ENCODE peak calls at places on chromosomes 12 and 14, in ten cellular contexts. A is A549, S is IMR-90, C is right lobe of liver, Z is heart left ventricle, P is testis, O is HepG2, W is Peyer's patch, G is transverse colon, K is lower leg skin. I is an unnamed sample.

GRCh38 chr12:108565976-108566375 is 3.6 kb downstream of the ISCU start:
- DNase-seq in Z (peak; percentile 78), S (peak; percentile 73), K (peak; percentile 95), A (peak; percentile 48), W (peak; percentile 63), O (no peak), C (peak; percentile 88), P (peak; percentile 56), G (peak; percentile 84), I (peak; percentile 69)

GRCh38 chr14:102424520-102424919 is 61.8 kb downstream of the TECPR2 start:
- DNase-seq in A (no peak), W (no peak), O (no peak), S (no peak), P (peak; percentile 1), Z (no peak), K (peak; percentile 57), C (no peak), G (no peak), I (no peak)

GRCh38 chr14:73717247-73717646 is 3.1 kb upstream of the PNMA1 start:
- DNase-seq in P (no peak), G (no peak), C (no peak), Z (no peak), S (peak; percentile 22), W (no peak), K (peak; percentile 61), A (no peak), O (no peak), I (no peak)

GRCh38 chr12:132315507-132315906 is 13.9 kb downstream of the GALNT9 start:
- DNase-seq in A (no peak), K (no peak), P (no peak), O (no peak), G (no peak), S (no peak), W (no peak), Z (no peak), C (no peak), I (no peak)

GRCh38 chr12:29270446-29270845 is 110.5 kb downstream of the ERGIC2 start:
- DNase-seq in O (no peak), C (no peak), G (no peak), S (no peak), Z (no peak), A (no peak), K (no peak), W (no peak), P (no peak), I (no peak)

GRCh38 chr12:53223391-53224267 is 8.4 kb downstream of the RARG start:
- DNase-seq in S (peak; percentile 60), C (no peak), K (no peak), Z (peak; percentile 68), O (no peak), A (no peak), W (no peak), G (no peak), P (no peak), I (no peak)

GRCh38 chr12:5012337-5012736 is 31.3 kb upstream of the KCNA5 start:
- DNase-seq in C (no peak), G (no peak), P (no peak), O (no peak), K (no peak), A (no peak), W (no peak), S (no peak), Z (no peak), I (no peak)

GRCh38 chr14:60161176-60162107 is 3.8 kb downstream of the DHRS7 start:
- DNase-seq in Z (no peak), P (no peak), S (peak; percentile 18), K (peak; percentile 85), G (no peak), C (peak; percentile 42), W (no peak), A (no peak), O (peak; percentile 38), I (no peak)

GRCh38 chr14:101707285-101707842 is 54.1 kb upstream of the PPP2R5C start:
- DNase-seq in A (peak; percentile 68), C (no peak), W (no peak), K (peak; percentile 86), Z (peak; percentile 59), O (peak; percentile 81), P (peak; percentile 65), S (peak; percentile 81), G (peak; percentile 58), I (peak; percentile 61)

GRCh38 chr12:115761784-115762183 is 515.7 kb downstream of the MED13L start:
- DNase-seq in C (no peak), W (no peak), G (no peak), P (no peak), Z (no peak), K (no peak), O (no peak), S (no peak), A (no peak), I (no peak)

GRCh38 chr14:101980700-101981099 is 16.3 kb downstream of the DYNC1H1 start:
- DNase-seq in W (no peak), C (peak; percentile 42), K (peak; percentile 94), Z (peak; percentile 46), A (peak; percentile 56), G (peak; percentile 49), P (peak; percentile 40), O (peak; percentile 35), S (peak; percentile 99), I (peak; percentile 66)

GRCh38 chr12:125633686-125634085 is 568.5 kb downstream of the AACS start:
- DNase-seq in C (peak; percentile 84), S (no peak), W (no peak), O (no peak), Z (no peak), A (no peak), K (no peak), P (no peak), G (no peak), I (no peak)

DNA sequence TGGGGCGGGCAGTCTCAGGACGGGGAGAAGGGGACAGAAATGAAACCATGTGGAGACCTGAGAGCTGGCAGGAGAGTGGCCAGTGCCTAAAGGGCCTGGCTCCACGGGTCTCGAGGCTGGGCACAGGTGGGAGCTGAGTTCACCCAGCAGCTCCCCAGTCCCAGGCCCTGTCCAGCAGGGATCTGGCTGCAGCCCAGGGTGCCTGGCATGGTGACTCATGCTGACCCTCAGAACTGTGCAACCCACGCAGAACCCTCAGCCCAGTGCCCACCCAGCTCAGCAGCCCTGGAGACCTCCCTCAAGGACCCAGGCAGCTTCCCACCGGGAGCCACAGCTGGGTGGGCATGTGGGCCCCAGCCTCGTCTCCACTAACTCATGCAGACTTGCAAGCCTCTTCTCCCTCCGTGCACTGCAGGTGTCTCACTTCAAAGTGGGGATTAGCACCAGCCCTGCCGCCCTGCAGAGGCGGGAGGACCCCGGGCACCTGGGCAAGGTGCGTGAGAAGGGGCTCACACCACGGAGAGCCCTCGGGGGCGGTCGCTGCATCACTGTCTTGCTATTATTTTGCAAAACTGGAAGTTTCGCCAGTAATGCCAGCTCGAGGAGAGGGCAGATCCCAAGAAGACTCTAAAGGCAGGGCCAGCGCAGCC is 46.3 kb downstream of the CCNK start:
- DNase-seq in C (no peak), W (no peak), Z (no peak), A (no peak), P (no peak), S (no peak), O (no peak), G (no peak), K (no peak), I (no peak)
- TF ChIP-seq POLR2A in C (no peak), W (no peak), Z (no peak), A (no peak), P (no peak), S (no peak), O (no peak), G (no peak), K (no peak), I (no peak)

GRCh38 chr12:110123861-110124183 is 335 bp upstream of the IFT81 start:
- DNase-seq in K (no peak), G (no peak), W (no peak), A (no peak), O (no peak), S (no peak), C (no peak), Z (no peak), P (no peak), I (no peak)

GRCh38 chr12:110120878-110121277 is 3.3 kb upstream of the IFT81 start:
- DNase-seq in O (no peak), Z (no peak), K (peak; percentile 57), A (no peak), G (no peak), C (no peak), S (no peak), W (no peak), P (no peak), I (no peak)

GRCh38 chr12:110122929-110123328 is 1.2 kb upstream of the IFT81 start:
- DNase-seq in A (no peak), G (no peak), Z (no peak), K (no peak), C (no peak), O (no peak), S (no peak), P (no peak), W (no peak), I (no peak)

GRCh38 chr12:110126557-110126956 is 2.4 kb downstream of the IFT81 start:
- DNase-seq in S (no peak), W (no peak), C (no peak), K (no peak), Z (no peak), A (no peak), G (no peak), P (no peak), O (no peak), I (no peak)

GRCh38 chr12:110124184-110124995 is at the start of gene IFT81:
- DNase-seq in S (peak; percentile 90), O (peak; percentile 83), W (peak; percentile 98), A (peak; percentile 90), P (peak; percentile 96), C (peak; percentile 97), Z (peak; percentile 97), G (peak; percentile 98), K (peak; percentile 99), I (peak; percentile 90)
- TF ChIP-seq POLR2A in S (peak; percentile 53), O (no peak), W (no peak), A (no peak), P (no peak), C (peak; percentile 21), Z (no peak), G (peak; percentile 34), K (peak; percentile 10), I (peak; percentile 36)

DNA sequence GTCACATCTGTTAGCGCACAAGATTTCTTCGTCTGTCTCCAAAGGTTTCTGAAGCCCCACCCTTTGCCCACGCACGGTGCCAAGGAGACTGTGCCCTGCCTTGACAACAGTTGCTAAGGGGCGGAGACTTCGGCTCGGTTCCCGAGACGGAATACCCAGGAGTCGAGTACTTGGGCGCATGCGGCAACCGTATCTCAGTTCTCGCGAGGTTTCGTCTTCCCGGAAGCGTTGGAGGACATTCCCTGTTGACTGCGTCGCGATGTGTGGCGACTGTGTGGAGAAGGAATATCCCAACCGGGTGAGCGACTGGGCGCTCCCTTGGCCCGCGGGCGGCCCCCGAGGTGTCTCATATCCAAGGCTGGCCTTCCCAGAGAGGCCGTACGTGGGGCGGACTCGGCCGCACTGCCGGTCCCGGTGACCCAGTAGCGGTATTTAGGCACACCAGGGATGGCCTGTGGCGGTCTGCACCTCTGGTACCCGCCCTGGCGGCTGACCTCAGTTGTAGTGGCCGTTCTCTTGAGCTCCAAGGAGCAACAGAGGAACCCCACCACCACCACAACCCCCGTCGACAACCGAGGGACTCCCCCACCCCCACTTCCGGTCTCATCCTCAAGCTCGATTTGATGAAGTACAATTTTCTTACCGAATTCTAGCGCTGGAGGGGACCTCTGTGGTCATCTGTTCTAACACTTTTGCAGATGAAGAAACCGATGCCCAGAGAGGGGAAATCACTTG is at the start of gene CHURC1:
- DNase-seq in W (peak; percentile 98), Z (peak; percentile 97), S (peak; percentile 96), C (peak; percentile 97), A (peak; percentile 92), P (peak; percentile 99), O (peak; percentile 95), K (peak; percentile 99), G (peak; percentile 99), I (peak; percentile 90)
- TF ChIP-seq POLR2A in W (peak; percentile 81), Z (no peak), S (peak; percentile 96), C (peak; percentile 85), A (peak; percentile 89), P (no peak), O (peak; percentile 93), K (peak; percentile 83), G (peak; percentile 88), I (peak; percentile 71)

GRCh38 chr12:121057794-121058193 is 18.7 kb upstream of the OASL start:
- DNase-seq in O (no peak), P (no peak), S (no peak), K (peak; percentile 50), Z (no peak), A (no peak), G (no peak), C (no peak), W (no peak), I (no peak)
- TF ChIP-seq POLR2A in O (no peak), P (no peak), S (no peak), K (no peak), Z (no peak), A (no peak), G (no peak), C (no peak), W (no peak), I (no peak)

I was measured in H54.